ENCODE peak calls at places on chromosome 20, in seven cellular contexts. One of them, this sample, is unnamed.

GRCh38 chr20:56762829-56763228 is 133.7 kb downstream of the TFAP2C start:
- DNase-seq in cardiac muscle cell: no peak
- DNase-seq in stimulated activated CD4-positive, alpha-beta T cell treated with anti-CD3 and anti-CD28 coated beads, Interleukin-1b, Interleukin-23, amount 100 ng/mL, for 1 hour: no peak
- DNase-seq in H1: no peak
- DNase-seq in NCI-H774: no peak
- DNase-seq in type B pancreatic cell: no peak
- DNase-seq in AG08395: no peak
- DNase-seq in this sample: no peak

GRCh38 chr20:8787090-8787489 is 281.8 kb upstream of the PLCB4 start:
- DNase-seq in cardiac muscle cell: no peak
- DNase-seq in stimulated activated CD4-positive, alpha-beta T cell treated with anti-CD3 and anti-CD28 coated beads, Interleukin-1b, Interleukin-23, amount 100 ng/mL, for 1 hour: no peak
- DNase-seq in H1: no peak
- DNase-seq in NCI-H774: no peak
- DNase-seq in type B pancreatic cell: no peak
- DNase-seq in AG08395: no peak
- DNase-seq in this sample: no peak

GRCh38 chr20:16236589-16237241 is 336.5 kb downstream of the KIF16B start:
- DNase-seq in cardiac muscle cell: no peak
- DNase-seq in stimulated activated CD4-positive, alpha-beta T cell treated with anti-CD3 and anti-CD28 coated beads, Interleukin-1b, Interleukin-23, amount 100 ng/mL, for 1 hour: no peak
- DNase-seq in H1: no peak
- DNase-seq in NCI-H774: no peak
- DNase-seq in type B pancreatic cell: no peak
- DNase-seq in AG08395: no peak
- DNase-seq in this sample: no peak

GRCh38 chr20:39974966-39975501 is 714.0 kb downstream of the MAFB start:
- DNase-seq in cardiac muscle cell: no peak
- DNase-seq in stimulated activated CD4-positive, alpha-beta T cell treated with anti-CD3 and anti-CD28 coated beads, Interleukin-1b, Interleukin-23, amount 100 ng/mL, for 1 hour: no peak
- DNase-seq in H1: no peak
- DNase-seq in NCI-H774: no peak
- DNase-seq in type B pancreatic cell: no peak
- DNase-seq in AG08395: no peak
- DNase-seq in this sample: no peak

GRCh38 chr20:37288091-37288490 is 1.4 kb upstream of the MANBAL start:
- DNase-seq in cardiac muscle cell: no peak
- DNase-seq in stimulated activated CD4-positive, alpha-beta T cell treated with anti-CD3 and anti-CD28 coated beads, Interleukin-1b, Interleukin-23, amount 100 ng/mL, for 1 hour: no peak
- DNase-seq in H1: no peak
- DNase-seq in NCI-H774: no peak
- DNase-seq in type B pancreatic cell: no peak
- DNase-seq in AG08395: no peak
- DNase-seq in this sample: no peak

GRCh38 chr20:221258-221830 is 5.7 kb upstream of the DEFB129 start:
- DNase-seq in cardiac muscle cell: no peak
- DNase-seq in stimulated activated CD4-positive, alpha-beta T cell treated with anti-CD3 and anti-CD28 coated beads, Interleukin-1b, Interleukin-23, amount 100 ng/mL, for 1 hour: no peak
- DNase-seq in H1: no peak
- DNase-seq in NCI-H774: no peak
- DNase-seq in type B pancreatic cell: no peak
- DNase-seq in AG08395: no peak
- DNase-seq in this sample: no peak

GRCh38 chr20:44409132-44409600 is 53.7 kb downstream of the HNF4A start:
- DNase-seq in cardiac muscle cell: no peak
- DNase-seq in stimulated activated CD4-positive, alpha-beta T cell treated with anti-CD3 and anti-CD28 coated beads, Interleukin-1b, Interleukin-23, amount 100 ng/mL, for 1 hour: no peak
- DNase-seq in H1: no peak
- DNase-seq in NCI-H774: no peak
- DNase-seq in type B pancreatic cell: no peak
- DNase-seq in AG08395: peak; percentile 85
- DNase-seq in this sample: no peak

GRCh38 chr20:17622086-17622850 is 52.4 kb downstream of the DSTN start:
- DNase-seq in cardiac muscle cell: no peak
- DNase-seq in stimulated activated CD4-positive, alpha-beta T cell treated with anti-CD3 and anti-CD28 coated beads, Interleukin-1b, Interleukin-23, amount 100 ng/mL, for 1 hour: no peak
- DNase-seq in H1: no peak
- DNase-seq in NCI-H774: no peak
- DNase-seq in type B pancreatic cell: no peak
- DNase-seq in AG08395: no peak
- DNase-seq in this sample: no peak

GRCh38 chr20:24870876-24871275 is 78.2 kb upstream of the CST7 start:
- DNase-seq in cardiac muscle cell: no peak
- DNase-seq in stimulated activated CD4-positive, alpha-beta T cell treated with anti-CD3 and anti-CD28 coated beads, Interleukin-1b, Interleukin-23, amount 100 ng/mL, for 1 hour: no peak
- DNase-seq in H1: no peak
- DNase-seq in NCI-H774: no peak
- DNase-seq in type B pancreatic cell: no peak
- DNase-seq in AG08395: no peak
- DNase-seq in this sample: no peak

GRCh38 chr20:44166008-44166407 is 21.0 kb downstream of the JPH2 start:
- DNase-seq in cardiac muscle cell: no peak
- DNase-seq in stimulated activated CD4-positive, alpha-beta T cell treated with anti-CD3 and anti-CD28 coated beads, Interleukin-1b, Interleukin-23, amount 100 ng/mL, for 1 hour: no peak
- DNase-seq in H1: no peak
- DNase-seq in NCI-H774: no peak
- DNase-seq in type B pancreatic cell: no peak
- DNase-seq in AG08395: peak; percentile 79
- DNase-seq in this sample: no peak

GRCh38 chr20:49669601-49670189 is 44.0 kb downstream of the B4GALT5 start:
- DNase-seq in cardiac muscle cell: no peak
- DNase-seq in stimulated activated CD4-positive, alpha-beta T cell treated with anti-CD3 and anti-CD28 coated beads, Interleukin-1b, Interleukin-23, amount 100 ng/mL, for 1 hour: no peak
- DNase-seq in H1: no peak
- DNase-seq in NCI-H774: no peak
- DNase-seq in type B pancreatic cell: no peak
- DNase-seq in AG08395: no peak
- DNase-seq in this sample: no peak

GRCh38 chr20:56003966-56004365 is 1.4 kb downstream of the CBLN4 start:
- DNase-seq in cardiac muscle cell: no peak
- DNase-seq in stimulated activated CD4-positive, alpha-beta T cell treated with anti-CD3 and anti-CD28 coated beads, Interleukin-1b, Interleukin-23, amount 100 ng/mL, for 1 hour: no peak
- DNase-seq in H1: no peak
- DNase-seq in NCI-H774: no peak
- DNase-seq in type B pancreatic cell: no peak
- DNase-seq in AG08395: no peak
- DNase-seq in this sample: no peak

This sample was measured in effector CD4-positive, alpha-beta T cell.